ENCODE peak calls at places on chromosomes 1 and 21, in five cellular contexts. One of them, this sample, is unnamed.

GRCh38 chr1:3346478-3346877 is 108.0 kb upstream of the ARHGEF16 start:
- DNase-seq in suprapubic skin: no peak
- DNase-seq in NB4: no peak
- DNase-seq in body of pancreas: no peak
- DNase-seq in heart left ventricle: no peak
- DNase-seq in this sample: no peak

GRCh38 chr21:45027241-45028196 is 46.9 kb upstream of the ADARB1 start:
- DNase-seq in suprapubic skin: no peak
- DNase-seq in body of pancreas: no peak
- DNase-seq in NB4: no peak
- DNase-seq in heart left ventricle: no peak
- DNase-seq in this sample: peak

GRCh38 chr1:109263234-109263596 is 13.9 kb downstream of the CELSR2 start:
- DNase-seq in body of pancreas: no peak
- DNase-seq in suprapubic skin: no peak
- DNase-seq in NB4: no peak
- DNase-seq in heart left ventricle: no peak
- DNase-seq in this sample: peak

GRCh38 chr1:218281285-218281684 is 3.8 kb upstream of the RRP15 start:
- DNase-seq in NB4: peak
- DNase-seq in suprapubic skin: no peak
- DNase-seq in heart left ventricle: no peak
- DNase-seq in body of pancreas: no peak
- DNase-seq in this sample: no peak

GRCh38 chr1:206002833-206003532 is at the start of gene RAB7B:
- DNase-seq in heart left ventricle: peak
- DNase-seq in suprapubic skin: peak
- DNase-seq in body of pancreas: peak
- DNase-seq in NB4: no peak
- DNase-seq in this sample: peak

GRCh38 chr21:46457801-46458314 is 833 bp upstream of the DIP2A start:
- DNase-seq in heart left ventricle: peak
- DNase-seq in NB4: peak
- DNase-seq in body of pancreas: peak
- DNase-seq in suprapubic skin: peak
- DNase-seq in this sample: peak

GRCh38 chr1:154730986-154731489 is 123.1 kb upstream of the ADAR start:
- DNase-seq in body of pancreas: no peak
- DNase-seq in heart left ventricle: no peak
- DNase-seq in NB4: no peak
- DNase-seq in suprapubic skin: no peak
- DNase-seq in this sample: no peak

GRCh38 chr21:46634966-46635323 is 529 bp upstream of the PRMT2 start:
- DNase-seq in NB4: peak
- DNase-seq in heart left ventricle: peak
- DNase-seq in body of pancreas: peak
- DNase-seq in suprapubic skin: no peak
- DNase-seq in this sample: no peak

GRCh38 chr1:155321577-155322497 is 1.1 kb downstream of the RUSC1 start:
- DNase-seq in NB4: no peak
- DNase-seq in heart left ventricle: no peak
- DNase-seq in body of pancreas: no peak
- DNase-seq in suprapubic skin: no peak
- DNase-seq in this sample: no peak

GRCh38 chr1:243345205-243345604 is 89.4 kb downstream of the SDCCAG8 start:
- DNase-seq in body of pancreas: peak
- DNase-seq in heart left ventricle: no peak
- DNase-seq in NB4: peak
- DNase-seq in suprapubic skin: no peak
- DNase-seq in this sample: no peak

DNA sequence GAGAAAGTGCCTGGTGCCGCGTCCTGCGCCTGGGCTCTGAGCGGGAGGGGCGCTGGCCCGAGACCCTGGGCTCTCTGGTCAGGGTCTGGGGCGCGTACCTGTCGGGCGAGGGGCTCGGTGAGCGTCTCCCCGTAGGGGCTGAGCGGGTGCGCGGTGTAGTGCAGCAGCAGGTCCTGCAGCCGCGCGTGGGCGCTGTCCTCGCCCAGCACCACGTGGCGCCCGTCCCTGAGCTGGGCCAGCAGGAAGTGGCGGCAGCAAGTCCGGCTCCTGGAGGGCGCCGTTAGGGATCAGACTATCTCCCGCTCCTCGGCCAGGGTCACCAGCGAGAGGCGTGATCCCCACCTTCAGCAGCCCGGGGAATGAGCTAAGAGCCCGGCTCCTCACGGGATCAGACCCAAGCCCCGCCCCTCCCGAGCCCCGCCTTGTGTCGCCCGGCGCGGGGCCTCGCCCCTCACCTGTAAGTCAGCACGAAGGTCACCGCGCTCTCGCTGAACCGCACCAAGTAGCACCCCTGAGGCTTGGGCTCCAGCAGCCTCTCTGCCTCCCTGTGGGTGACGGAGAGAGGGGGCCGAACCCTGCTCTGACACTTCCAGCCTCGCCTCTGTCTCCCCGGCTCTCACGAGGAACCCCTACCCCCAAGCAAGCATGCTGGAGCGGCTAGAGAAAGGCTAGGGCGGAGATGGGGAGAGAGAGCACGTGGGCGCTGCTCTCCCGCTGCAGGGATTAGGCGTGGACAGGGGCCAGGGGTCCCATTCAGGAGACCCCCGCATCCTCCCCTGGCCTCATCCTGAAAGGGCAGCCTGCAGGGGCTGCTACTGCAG is 2.7 kb downstream of the SH2D2A start:
- DNase-seq in body of pancreas: peak
- DNase-seq in heart left ventricle: peak
- DNase-seq in NB4: peak
- DNase-seq in suprapubic skin: peak
- DNase-seq in this sample: peak
- TF ChIP-seq POLR2A in body of pancreas: no peak
- TF ChIP-seq POLR2A in heart left ventricle: no peak
- TF ChIP-seq POLR2A in NB4: no peak
- TF ChIP-seq POLR2A in suprapubic skin: no peak
- TF ChIP-seq POLR2A in this sample: no peak

GRCh38 chr1:93905051-93905450 is 4.2 kb downstream of the GCLM start:
- DNase-seq in heart left ventricle: no peak
- DNase-seq in NB4: no peak
- DNase-seq in suprapubic skin: no peak
- DNase-seq in body of pancreas: no peak
- DNase-seq in this sample: no peak
- H3K4me3 ChIP-seq in heart left ventricle: no peak
- H3K4me3 ChIP-seq in NB4: no peak
- H3K4me3 ChIP-seq in suprapubic skin: no peak
- H3K4me3 ChIP-seq in body of pancreas: no peak
- H3K4me3 ChIP-seq in this sample: no peak

DNA sequence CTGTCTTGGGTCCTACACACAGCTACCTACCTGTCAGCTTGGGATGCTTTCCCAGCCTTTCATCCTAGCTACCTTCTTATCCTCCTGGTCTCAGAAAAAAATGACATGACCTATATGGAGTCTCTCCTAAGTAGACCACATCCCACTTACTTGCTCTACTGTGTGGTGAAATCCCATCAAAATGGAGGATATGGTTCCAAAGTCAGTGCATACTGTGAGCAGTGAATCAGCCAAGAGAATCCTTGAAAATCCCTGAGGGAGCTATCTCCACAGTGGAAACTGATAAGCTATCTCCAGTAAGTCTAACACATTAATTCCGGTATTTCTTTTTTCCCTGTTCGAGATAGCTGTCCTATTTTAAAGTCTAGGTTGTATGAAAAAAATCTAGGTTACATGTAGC is 189.7 kb downstream of the FGGY start:
- DNase-seq in body of pancreas: no peak
- DNase-seq in suprapubic skin: no peak
- DNase-seq in NB4: no peak
- DNase-seq in heart left ventricle: no peak
- DNase-seq in this sample: no peak
- TF ChIP-seq POLR2A in body of pancreas: no peak
- TF ChIP-seq POLR2A in suprapubic skin: no peak
- TF ChIP-seq POLR2A in NB4: no peak
- TF ChIP-seq POLR2A in heart left ventricle: no peak
- TF ChIP-seq POLR2A in this sample: no peak

DNA sequence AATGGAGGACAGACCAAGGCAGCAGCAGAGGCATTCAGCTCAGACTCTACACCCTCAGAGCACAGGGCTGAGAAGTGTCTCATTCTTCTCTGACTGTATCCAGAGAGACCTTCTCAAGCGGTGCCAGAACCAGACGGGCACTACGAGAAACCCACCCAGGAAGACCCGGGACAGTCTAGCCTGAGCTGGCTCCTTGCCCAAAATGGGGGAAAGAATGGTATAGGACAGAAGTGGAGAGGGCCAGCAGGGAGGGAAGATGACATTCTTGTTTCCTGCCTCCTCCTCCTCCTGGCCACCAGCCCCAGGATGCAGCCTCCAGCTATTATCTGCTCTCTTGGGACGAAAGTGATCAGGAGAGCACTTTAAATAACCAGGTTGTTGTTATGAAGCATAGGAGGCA is 22.6 kb upstream of the PRELP start:
- DNase-seq in NB4: no peak
- DNase-seq in heart left ventricle: no peak
- DNase-seq in suprapubic skin: peak
- DNase-seq in body of pancreas: no peak
- DNase-seq in this sample: no peak
- H3K4me3 ChIP-seq in NB4: no peak
- H3K4me3 ChIP-seq in heart left ventricle: no peak
- H3K4me3 ChIP-seq in suprapubic skin: no peak
- H3K4me3 ChIP-seq in body of pancreas: no peak
- H3K4me3 ChIP-seq in this sample: no peak

GRCh38 chr1:27959792-27960603 is at the start of gene XKR8:
- DNase-seq in NB4: peak
- DNase-seq in body of pancreas: peak
- DNase-seq in suprapubic skin: peak
- DNase-seq in heart left ventricle: peak
- DNase-seq in this sample: peak
- TF ChIP-seq POLR2A in NB4: peak
- TF ChIP-seq POLR2A in body of pancreas: peak
- TF ChIP-seq POLR2A in suprapubic skin: no peak
- TF ChIP-seq POLR2A in heart left ventricle: no peak
- TF ChIP-seq POLR2A in this sample: no peak

GRCh38 chr1:238681451-238681850 is 704.9 kb upstream of the CHRM3 start:
- DNase-seq in suprapubic skin: no peak
- DNase-seq in heart left ventricle: no peak
- DNase-seq in NB4: no peak
- DNase-seq in body of pancreas: no peak
- DNase-seq in this sample: no peak
- H3K4me3 ChIP-seq in suprapubic skin: no peak
- H3K4me3 ChIP-seq in heart left ventricle: no peak
- H3K4me3 ChIP-seq in NB4: no peak
- H3K4me3 ChIP-seq in body of pancreas: no peak
- H3K4me3 ChIP-seq in this sample: no peak

GRCh38 chr21:41953831-41954653 is at the start of gene C2CD2:
- DNase-seq in heart left ventricle: peak
- DNase-seq in body of pancreas: peak
- DNase-seq in NB4: peak
- DNase-seq in suprapubic skin: no peak
- DNase-seq in this sample: no peak
- TF ChIP-seq POLR2A in heart left ventricle: no peak
- TF ChIP-seq POLR2A in body of pancreas: no peak
- TF ChIP-seq POLR2A in NB4: no peak
- TF ChIP-seq POLR2A in suprapubic skin: no peak
- TF ChIP-seq POLR2A in this sample: no peak

GRCh38 chr1:161121042-161121441 is 3.1 kb downstream of the NIT1 start:
- DNase-seq in suprapubic skin: no peak
- DNase-seq in NB4: no peak
- DNase-seq in body of pancreas: no peak
- DNase-seq in heart left ventricle: no peak
- DNase-seq in this sample: no peak

GRCh38 chr1:161117681-161118581 is at the start of the genes NIT1 and PFDN2:
- DNase-seq in suprapubic skin: peak
- DNase-seq in NB4: peak
- DNase-seq in heart left ventricle: peak
- DNase-seq in body of pancreas: peak
- DNase-seq in this sample: peak

GRCh38 chr1:161119379-161120061 is 1.6 kb downstream of the NIT1 start:
- DNase-seq in NB4: peak
- DNase-seq in suprapubic skin: no peak
- DNase-seq in heart left ventricle: no peak
- DNase-seq in body of pancreas: peak
- DNase-seq in this sample: no peak

GRCh38 chr1:161121838-161122237 is 3.9 kb downstream of the NIT1 start:
- DNase-seq in NB4: peak
- DNase-seq in body of pancreas: no peak
- DNase-seq in heart left ventricle: no peak
- DNase-seq in suprapubic skin: no peak
- DNase-seq in this sample: no peak

GRCh38 chr1:161119017-161119378 is 1.1 kb downstream of the NIT1 start:
- DNase-seq in NB4: peak
- DNase-seq in body of pancreas: peak
- DNase-seq in heart left ventricle: peak
- DNase-seq in suprapubic skin: no peak
- DNase-seq in this sample: no peak
- H3K4me3 ChIP-seq in NB4: peak
- H3K4me3 ChIP-seq in body of pancreas: no peak
- H3K4me3 ChIP-seq in heart left ventricle: peak
- H3K4me3 ChIP-seq in suprapubic skin: peak
- H3K4me3 ChIP-seq in this sample: no peak

DNA sequence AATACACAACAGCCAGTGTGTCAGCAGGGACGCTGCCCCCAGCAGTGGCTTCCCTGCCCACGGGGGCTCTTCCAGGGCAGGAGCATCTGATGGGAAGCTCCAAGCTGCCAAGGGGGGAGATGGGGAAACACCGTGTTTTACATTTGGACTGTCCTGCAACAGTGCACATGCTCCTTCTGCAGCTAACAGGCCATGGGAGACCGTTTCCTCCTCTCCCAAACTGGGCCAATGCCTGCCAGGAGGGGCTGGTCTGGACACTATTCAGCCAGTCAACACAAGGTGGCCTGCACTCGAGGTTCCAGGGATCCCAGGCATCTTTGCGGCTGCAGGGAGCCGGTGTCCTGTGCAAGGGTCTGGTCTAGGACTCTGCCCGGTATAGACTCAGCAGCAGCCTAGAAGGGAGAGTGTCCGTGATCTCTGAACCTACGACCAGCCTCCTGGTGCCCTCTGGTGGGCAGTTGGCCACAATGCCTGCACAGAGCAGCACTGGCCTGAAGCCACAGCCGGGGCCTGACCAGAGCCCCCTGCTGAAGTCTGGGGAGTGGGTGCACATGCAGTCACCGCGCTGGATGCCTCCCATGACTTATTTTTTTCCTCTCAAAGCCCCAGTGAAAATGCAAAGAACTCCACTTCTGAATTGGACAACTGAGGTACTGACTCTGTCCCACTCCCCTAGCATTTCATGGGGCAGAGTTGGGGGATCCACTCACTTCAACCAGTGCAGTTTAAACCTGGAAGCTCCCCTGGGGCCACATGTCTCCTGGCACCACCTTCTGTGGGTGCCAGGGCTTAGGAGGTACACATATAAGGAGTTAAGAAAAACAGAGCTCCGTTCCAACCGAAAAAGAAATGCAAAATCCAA is 33.3 kb downstream of the RCC2 start:
- DNase-seq in heart left ventricle: peak
- DNase-seq in body of pancreas: peak
- DNase-seq in NB4: peak
- DNase-seq in suprapubic skin: no peak
- DNase-seq in this sample: no peak
- TF ChIP-seq POLR2A in heart left ventricle: no peak
- TF ChIP-seq POLR2A in body of pancreas: no peak
- TF ChIP-seq POLR2A in NB4: no peak
- TF ChIP-seq POLR2A in suprapubic skin: no peak
- TF ChIP-seq POLR2A in this sample: no peak

This sample was measured in lower leg skin.